ENCODE peak calls at places on chromosomes 7 and 10, in five cellular contexts. K is NCI-H69; D is H54; W is astrocyte of the spinal cord; R is stimulated activated CD4-positive, alpha-beta T cell treated with anti-CD3 and anti-CD28 coated beads, Interleukin-12 subunit alpha, Interleukin-12 subunit beta, amount 100 ng/mL, for 4 hours. Z is an unnamed sample.

GRCh38 chr10:100637785-100638184 is 102.0 kb downstream of the HIF1AN start:
- DNase-seq in K (peak; percentile 28), W (no peak), R (no peak), D (peak; percentile 60), Z (no peak)

GRCh38 chr7:1060315-1061080 is 16.2 kb downstream of the GPR146 start:
- DNase-seq in R (no peak), D (no peak), W (no peak), K (no peak), Z (no peak)

GRCh38 chr7:105718511-105718925 is 137.2 kb upstream of the EFCAB10 start:
- DNase-seq in W (no peak), R (no peak), K (no peak), D (no peak), Z (no peak)

GRCh38 chr7:31029674-31030073 is 22.4 kb upstream of the ADCYAP1R1 start:
- DNase-seq in R (no peak), K (peak; percentile 28), W (no peak), D (no peak), Z (no peak)

GRCh38 chr7:44382459-44383300 is 57.3 kb upstream of the CAMK2B start:
- DNase-seq in W (no peak), K (no peak), D (no peak), R (no peak), Z (no peak)

GRCh38 chr7:100545636-100546128 is 6.7 kb downstream of the AGFG2 start:
- DNase-seq in K (peak; percentile 74), R (peak; percentile 33), D (peak; percentile 79), W (peak; percentile 94), Z (no peak)

GRCh38 chr10:454860-455259 is 234.6 kb downstream of the DIP2C start:
- DNase-seq in R (no peak), K (peak; percentile 65), D (peak; percentile 69), W (peak; percentile 90), Z (no peak)

GRCh38 chr7:155362380-155363145 is 64.9 kb downstream of the INSIG1 start:
- DNase-seq in R (no peak), W (no peak), K (no peak), D (no peak), Z (no peak)

GRCh38 chr7:155868955-155869783 is 56.9 kb upstream of the SHH start:
- DNase-seq in W (no peak), R (no peak), D (no peak), K (no peak), Z (no peak)

GRCh38 chr7:1873070-1873405 is 203.0 kb downstream of the ELFN1 start:
- DNase-seq in R (no peak), W (no peak), K (no peak), D (no peak), Z (no peak)

GRCh38 chr7:47516386-47516785 is 65.5 kb downstream of the TNS3 start:
- DNase-seq in K (no peak), W (no peak), R (no peak), D (no peak), Z (no peak)

GRCh38 chr10:132687893-132688579 is 97.9 kb downstream of the NKX6-2 start:
- DNase-seq in R (no peak), K (no peak), W (no peak), D (no peak), Z (no peak)

GRCh38 chr10:63143984-63144383 is 10.9 kb downstream of the NRBF2 start:
- DNase-seq in W (no peak), R (no peak), K (no peak), D (no peak), Z (no peak)

GRCh38 chr7:71559214-71559613 is 427.3 kb downstream of the GALNT17 start:
- DNase-seq in R (no peak), W (no peak), D (no peak), K (no peak), Z (no peak)

GRCh38 chr10:46028584-46029570 is 1.5 kb downstream of the NCOA4 start:
- DNase-seq in R (no peak), W (peak; percentile 79), D (peak; percentile 32), K (peak; percentile 58), Z (peak; percentile 32)

Z was measured in GM12891.